ENCODE peak calls at places on chromosome 21, in seven cellular contexts. One of them, this sample, is unnamed.

GRCh38 chr21:27532081-27532480 is 565.2 kb upstream of the ADAMTS5 start:
- DNase-seq in EH: peak; percentile 59
- DNase-seq in kidney tubule cell: peak; percentile 80
- DNase-seq in lower lobe of right lung: no peak
- DNase-seq in endodermal cell: no peak
- DNase-seq in hypothalamus: no peak
- DNase-seq in activated gamma-delta T cell treated with Interleukin-2 at 50 U/mL for 16 hours: no peak
- DNase-seq in this sample: no peak

GRCh38 chr21:25635310-25635709 is 3.7 kb upstream of the JAM2 start:
- DNase-seq in EH: no peak
- DNase-seq in kidney tubule cell: no peak
- DNase-seq in lower lobe of right lung: no peak
- DNase-seq in endodermal cell: no peak
- DNase-seq in hypothalamus: no peak
- DNase-seq in activated gamma-delta T cell treated with Interleukin-2 at 50 U/mL for 16 hours: no peak
- DNase-seq in this sample: no peak

GRCh38 chr21:43329361-43330269 is 97.3 kb downstream of the SIK1 start:
- DNase-seq in EH: no peak
- DNase-seq in kidney tubule cell: no peak
- DNase-seq in lower lobe of right lung: no peak
- DNase-seq in endodermal cell: no peak
- DNase-seq in hypothalamus: no peak
- DNase-seq in activated gamma-delta T cell treated with Interleukin-2 at 50 U/mL for 16 hours: no peak
- DNase-seq in this sample: no peak

GRCh38 chr21:36065497-36066036 is 4.3 kb upstream of the CBR1 start:
- DNase-seq in EH: peak; percentile 77
- DNase-seq in kidney tubule cell: peak; percentile 45
- DNase-seq in lower lobe of right lung: no peak
- DNase-seq in endodermal cell: no peak
- DNase-seq in hypothalamus: no peak
- DNase-seq in activated gamma-delta T cell treated with Interleukin-2 at 50 U/mL for 16 hours: no peak
- DNase-seq in this sample: no peak

GRCh38 chr21:23471877-23472276 is 2135.4 kb downstream of the MRPL39 start:
- DNase-seq in EH: no peak
- DNase-seq in kidney tubule cell: no peak
- DNase-seq in lower lobe of right lung: no peak
- DNase-seq in endodermal cell: no peak
- DNase-seq in hypothalamus: no peak
- DNase-seq in activated gamma-delta T cell treated with Interleukin-2 at 50 U/mL for 16 hours: no peak
- DNase-seq in this sample: no peak

GRCh38 chr21:42154237-42155044 is 64.5 kb upstream of the ABCG1 start:
- DNase-seq in EH: no peak
- DNase-seq in kidney tubule cell: no peak
- DNase-seq in lower lobe of right lung: no peak
- DNase-seq in endodermal cell: peak; percentile 17
- DNase-seq in hypothalamus: no peak
- DNase-seq in activated gamma-delta T cell treated with Interleukin-2 at 50 U/mL for 16 hours: no peak
- DNase-seq in this sample: no peak

GRCh38 chr21:25513810-25514209 is 93.5 kb downstream of the MRPL39 start:
- DNase-seq in EH: no peak
- DNase-seq in kidney tubule cell: no peak
- DNase-seq in lower lobe of right lung: no peak
- DNase-seq in endodermal cell: no peak
- DNase-seq in hypothalamus: no peak
- DNase-seq in activated gamma-delta T cell treated with Interleukin-2 at 50 U/mL for 16 hours: no peak
- DNase-seq in this sample: no peak

GRCh38 chr21:15063081-15063820 is 1.5 kb downstream of the NRIP1 start:
- DNase-seq in EH: peak; percentile 24
- DNase-seq in kidney tubule cell: peak; percentile 73
- DNase-seq in lower lobe of right lung: no peak
- DNase-seq in endodermal cell: peak; percentile 58
- DNase-seq in hypothalamus: no peak
- DNase-seq in activated gamma-delta T cell treated with Interleukin-2 at 50 U/mL for 16 hours: no peak
- DNase-seq in this sample: no peak

GRCh38 chr21:42641311-42642218 is 11.9 kb upstream of the PDE9A start:
- DNase-seq in EH: peak; percentile 3
- DNase-seq in kidney tubule cell: no peak
- DNase-seq in lower lobe of right lung: peak; percentile 37
- DNase-seq in endodermal cell: no peak
- DNase-seq in hypothalamus: no peak
- DNase-seq in activated gamma-delta T cell treated with Interleukin-2 at 50 U/mL for 16 hours: no peak
- DNase-seq in this sample: no peak

GRCh38 chr21:27561116-27561515 is 594.2 kb upstream of the ADAMTS5 start:
- DNase-seq in EH: no peak
- DNase-seq in kidney tubule cell: no peak
- DNase-seq in lower lobe of right lung: peak; percentile 71
- DNase-seq in endodermal cell: no peak
- DNase-seq in hypothalamus: no peak
- DNase-seq in activated gamma-delta T cell treated with Interleukin-2 at 50 U/mL for 16 hours: no peak
- DNase-seq in this sample: no peak

GRCh38 chr21:42262826-42263225 is 43.9 kb downstream of the ABCG1 start:
- DNase-seq in EH: peak; percentile 9
- DNase-seq in kidney tubule cell: peak; percentile 65
- DNase-seq in lower lobe of right lung: peak; percentile 86
- DNase-seq in endodermal cell: no peak
- DNase-seq in hypothalamus: peak; percentile 18
- DNase-seq in activated gamma-delta T cell treated with Interleukin-2 at 50 U/mL for 16 hours: no peak
- DNase-seq in this sample: no peak

GRCh38 chr21:32278518-32279376 is at the start of gene MIS18A:
- DNase-seq in EH: peak; percentile 95
- DNase-seq in kidney tubule cell: peak; percentile 97
- DNase-seq in lower lobe of right lung: peak; percentile 97
- DNase-seq in endodermal cell: peak; percentile 98
- DNase-seq in hypothalamus: peak; percentile 78
- DNase-seq in activated gamma-delta T cell treated with Interleukin-2 at 50 U/mL for 16 hours: peak; percentile 96
- DNase-seq in this sample: peak; percentile 87

GRCh38 chr21:36079010-36079649 is 9.3 kb downstream of the CBR1 start:
- DNase-seq in EH: no peak
- DNase-seq in kidney tubule cell: peak; percentile 48
- DNase-seq in lower lobe of right lung: peak; percentile 63
- DNase-seq in endodermal cell: no peak
- DNase-seq in hypothalamus: no peak
- DNase-seq in activated gamma-delta T cell treated with Interleukin-2 at 50 U/mL for 16 hours: no peak
- DNase-seq in this sample: no peak